ENCODE peak calls at places on chromosome 15, in five cellular contexts. I is left ventricle myocardium inferior; R is caudate nucleus; W is A549; M is CD8-positive, alpha-beta memory T cell. D is an unnamed sample.

GRCh38 chr15:70875001-70875782 is 17.0 kb downstream of the THAP10 start:
- DNase-seq in I (no peak), R (no peak), W (peak; percentile 42), M (no peak), D (no peak)

GRCh38 chr15:70297465-70298152 is 199.9 kb upstream of the TLE3 start:
- DNase-seq in M (no peak), I (no peak), R (no peak), W (no peak), D (no peak)

GRCh38 chr15:80512729-80513670 is 108.8 kb downstream of the ARNT2 start:
- DNase-seq in M (no peak), I (no peak), W (peak; percentile 30), R (no peak), D (no peak)

GRCh38 chr15:83613146-83613635 is 40.7 kb upstream of the ADAMTSL3 start:
- DNase-seq in W (no peak), I (no peak), M (no peak), R (no peak), D (no peak)

GRCh38 chr15:25783607-25784131 is 79.5 kb downstream of the ATP10A start:
- DNase-seq in R (no peak), M (peak; percentile 10), I (no peak), W (peak; percentile 49), D (no peak)

GRCh38 chr15:75229191-75230015 is 27.7 kb downstream of the C15orf39 start:
- DNase-seq in W (no peak), I (no peak), R (no peak), M (no peak), D (no peak)

GRCh38 chr15:79849789-79850188 is 47.0 kb downstream of the MTHFS start:
- DNase-seq in R (no peak), W (peak; percentile 63), M (no peak), I (no peak), D (no peak)

GRCh38 chr15:95825672-95826387 is 504.7 kb upstream of the NR2F2 start:
- DNase-seq in M (no peak), W (no peak), R (no peak), I (no peak), D (no peak)

GRCh38 chr15:69540622-69541021 is 88.0 kb downstream of the RPLP1 start:
- DNase-seq in M (no peak), W (no peak), I (no peak), R (no peak), D (no peak)

GRCh38 chr15:99105516-99106341 is 849 bp downstream of the SYNM start:
- DNase-seq in W (peak; percentile 81), M (no peak), I (peak; percentile 53), R (peak; percentile 21), D (no peak)

GRCh38 chr15:100383302-100384107 is 41.7 kb upstream of the ADAMTS17 start:
- DNase-seq in W (peak; percentile 64), R (no peak), M (no peak), I (no peak), D (no peak)

GRCh38 chr15:95450413-95450812 is 880.1 kb upstream of the NR2F2 start:
- DNase-seq in R (no peak), I (no peak), M (no peak), W (no peak), D (no peak)

GRCh38 chr15:80188293-80188692 is 35.5 kb downstream of the FAH start:
- DNase-seq in I (no peak), R (no peak), W (no peak), M (no peak), D (no peak)

GRCh38 chr15:52146261-52146660 is 33.7 kb upstream of the BCL2L10 start:
- DNase-seq in W (no peak), I (no peak), R (no peak), M (no peak), D (no peak)

GRCh38 chr15:52148409-52148808 is 35.8 kb upstream of the BCL2L10 start:
- DNase-seq in W (no peak), R (no peak), I (no peak), M (no peak), D (no peak)

GRCh38 chr15:52146776-52147175 is 34.2 kb upstream of the BCL2L10 start:
- DNase-seq in W (no peak), M (no peak), I (no peak), R (no peak), D (no peak)

GRCh38 chr15:52143862-52144261 is 31.3 kb upstream of the BCL2L10 start:
- DNase-seq in I (no peak), R (peak; percentile 30), M (no peak), W (peak; percentile 46), D (no peak)

DNA sequence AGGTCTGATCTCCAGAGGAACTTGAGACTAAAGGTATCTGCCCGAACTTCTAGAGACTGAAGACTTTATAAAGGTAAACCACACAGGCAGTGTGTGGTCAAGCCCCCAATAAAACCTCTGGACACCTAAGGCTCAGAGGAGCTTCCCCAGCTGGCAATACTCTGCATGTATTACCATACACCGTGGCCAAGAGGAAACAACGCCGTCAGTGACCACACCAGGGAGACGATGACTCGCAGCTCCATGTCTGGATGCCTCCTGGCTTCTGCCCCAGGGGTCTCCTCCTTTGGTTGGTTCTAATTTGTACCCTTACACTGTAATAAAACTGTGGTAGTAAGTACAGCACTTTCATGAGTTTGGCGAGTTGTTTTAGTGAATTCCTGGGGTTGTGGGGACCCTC is 32.1 kb upstream of the BCL2L10 start:
- DNase-seq in I (no peak), M (no peak), W (peak; percentile 56), R (no peak), D (no peak)
- H3K27ac ChIP-seq in I (no peak overlapping the region), M (no peak overlapping the region), W (peak overlapping the region; percentile 42), R (no peak overlapping the region), D (peak overlapping the region; percentile 20)

DNA sequence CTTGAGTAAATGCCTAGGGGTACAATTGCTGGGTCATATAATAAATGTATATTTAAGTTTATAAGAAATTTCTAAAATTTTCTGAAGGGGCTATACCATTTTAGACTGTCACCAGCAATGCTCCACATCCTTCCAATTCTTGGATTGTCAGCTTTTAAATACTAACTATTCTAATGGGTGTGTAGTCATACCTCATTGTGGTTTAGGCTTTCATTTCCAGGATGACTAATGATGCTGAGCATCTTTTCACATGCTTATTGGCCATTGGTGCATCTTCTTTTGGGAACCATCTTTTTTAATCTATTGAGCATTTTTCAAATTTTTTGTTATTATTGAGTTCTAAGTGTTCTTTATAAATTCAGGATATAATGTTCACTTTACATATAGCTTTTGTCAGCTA is 52.5 kb upstream of the CORO2B start:
- DNase-seq in R (no peak), W (no peak), I (no peak), M (no peak), D (no peak)
- H3K27ac ChIP-seq in R (no peak overlapping the region), W (no peak overlapping the region), I (no peak overlapping the region), M (no peak overlapping the region), D (no peak overlapping the region)

DNA sequence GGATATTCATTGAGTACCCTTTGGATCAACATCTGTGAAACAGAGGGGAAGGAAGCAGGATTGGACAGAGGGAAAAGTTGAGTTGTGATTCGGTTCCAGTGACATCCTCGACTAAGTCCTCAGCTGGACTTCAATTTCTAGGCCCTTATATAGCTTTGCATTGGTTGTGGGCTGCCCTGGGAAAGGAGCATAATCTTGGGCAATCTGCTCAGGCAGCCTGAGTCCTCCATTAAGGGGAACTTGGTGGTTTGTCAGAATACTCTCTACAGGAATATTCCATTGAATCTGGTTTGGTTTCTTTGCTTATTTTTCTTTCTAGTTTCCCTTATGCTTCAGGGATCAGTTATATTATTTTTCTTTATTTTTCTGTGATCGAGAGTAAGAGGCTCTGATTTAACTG is 94.1 kb downstream of the TCF12 start:
- DNase-seq in M (no peak), I (no peak), R (no peak), W (no peak), D (no peak)
- H3K27ac ChIP-seq in M (no peak overlapping the region), I (no peak overlapping the region), R (no peak overlapping the region), W (no peak overlapping the region), D (no peak overlapping the region)

GRCh38 chr15:68275165-68275746 is 2.3 kb upstream of the FEM1B start:
- DNase-seq in W (peak; percentile 68), I (no peak), M (no peak), R (no peak), D (peak; percentile 92)

GRCh38 chr15:68268405-68268804 is 9.1 kb upstream of the FEM1B start:
- DNase-seq in R (no peak), W (no peak), I (no peak), M (no peak), D (peak; percentile 80)

GRCh38 chr15:68274184-68274848 is 3.2 kb upstream of the FEM1B start:
- DNase-seq in W (no peak), I (no peak), M (no peak), R (no peak), D (no peak)

GRCh38 chr15:68272797-68273271 is 4.7 kb upstream of the FEM1B start:
- DNase-seq in R (no peak), M (no peak), I (no peak), W (peak; percentile 70), D (peak; percentile 98)

GRCh38 chr15:68271854-68272471 is 5.6 kb upstream of the FEM1B start:
- DNase-seq in I (no peak), R (no peak), W (peak; percentile 86), M (no peak), D (peak; percentile 100)
- H3K27ac ChIP-seq in I (peak overlapping the region; percentile 50), R (peak overlapping the region; percentile 79), W (peak overlapping the region; percentile 75), M (no peak overlapping the region), D (peak overlapping the region; percentile 100)

DNA sequence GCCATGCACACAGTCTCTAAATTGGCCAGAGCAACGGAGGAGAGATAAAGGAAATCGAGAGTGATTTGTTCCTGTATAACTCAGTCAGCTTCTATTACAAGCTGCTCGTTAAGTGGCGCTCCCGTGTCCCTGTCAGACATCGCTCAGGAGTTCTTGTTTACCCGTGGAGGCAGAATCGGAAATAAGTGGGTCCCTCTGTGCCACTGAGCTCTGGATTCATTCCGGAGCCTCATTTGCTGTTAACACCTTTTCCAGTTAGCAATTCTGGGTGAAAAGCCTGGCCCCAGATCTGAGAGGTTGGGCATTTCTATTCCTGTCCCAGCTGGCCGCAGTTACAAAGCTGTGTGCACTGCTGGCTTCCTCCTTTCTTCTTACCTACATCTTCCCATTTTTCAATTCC is 64.0 kb downstream of the ST8SIA2 start:
- DNase-seq in I (no peak), R (no peak), W (no peak), M (no peak), D (no peak)
- H3K27ac ChIP-seq in I (no peak overlapping the region), R (no peak overlapping the region), W (no peak overlapping the region), M (no peak overlapping the region), D (no peak overlapping the region)

GRCh38 chr15:90481023-90481422 is 48.7 kb upstream of the CRTC3 start:
- DNase-seq in I (no peak), M (no peak), W (no peak), R (no peak), D (no peak)
- H3K27ac ChIP-seq in I (no peak overlapping the region), M (no peak overlapping the region), W (no peak overlapping the region), R (no peak overlapping the region), D (no peak overlapping the region)